ENCODE peak calls at places on chromosome 7, in four cellular contexts. I is IMR-90, T is H1, L is H9. E is an unnamed sample.

GRCh38 chr7:118153551-118154177 is 30.3 kb upstream of the LSM8 start:
- DNase-seq in T (no peak), I (peak), L (no peak), E (peak)

GRCh38 chr7:23228412-23228811 is 18.2 kb upstream of the GPNMB start:
- DNase-seq in L (no peak), T (no peak), I (no peak), E (no peak)

GRCh38 chr7:36188266-36188665 is 35.2 kb downstream of the EEPD1 start:
- DNase-seq in L (no peak), T (no peak), I (no peak), E (no peak)

GRCh38 chr7:32062150-32062549 is 8.1 kb downstream of the PDE1C start:
- DNase-seq in L (peak), T (peak), I (peak), E (peak)

GRCh38 chr7:102101111-102101551 is 185.5 kb upstream of the SH2B2 start:
- DNase-seq in I (no peak), T (peak), L (no peak), E (no peak)

GRCh38 chr7:19352271-19352670 is 207.1 kb upstream of the FERD3L start:
- DNase-seq in T (no peak), L (no peak), I (no peak), E (no peak)

GRCh38 chr7:96241834-96242233 is 80.1 kb downstream of the SLC25A13 start:
- DNase-seq in L (no peak), T (no peak), I (no peak), E (no peak)

GRCh38 chr7:33903770-33904679 is 1.3 kb upstream of the BMPER start:
- DNase-seq in L (peak), T (peak), I (peak), E (peak)

GRCh38 chr7:112452102-112452888 is 2.0 kb downstream of the IFRD1 start:
- DNase-seq in I (peak), T (peak), L (peak), E (peak)

GRCh38 chr7:2734761-2735571 is 47.0 kb downstream of the AMZ1 start:
- DNase-seq in L (no peak), I (no peak), T (no peak), E (peak)

GRCh38 chr7:95808396-95808795 is 36.0 kb downstream of the DYNC1I1 start:
- DNase-seq in I (no peak), T (no peak), L (no peak), E (no peak)

GRCh38 chr7:155490697-155491628 is 33.0 kb downstream of the EN2 start:
- DNase-seq in L (peak), I (no peak), T (peak), E (no peak)

GRCh38 chr7:100380180-100380579 is 6.9 kb downstream of the PILRA start:
- DNase-seq in I (no peak), T (no peak), L (no peak), E (no peak)

GRCh38 chr7:157700237-157701005 is 363.6 kb downstream of the DNAJB6 start:
- DNase-seq in I (no peak), L (no peak), T (no peak), E (no peak)

GRCh38 chr7:100506356-100506930 is 22.7 kb downstream of the NYAP1 start:
- DNase-seq in T (no peak), L (peak), I (no peak), E (no peak)

GRCh38 chr7:30988346-30989005 is 24.7 kb downstream of the GHRHR start:
- DNase-seq in T (peak), I (no peak), L (peak), E (no peak)

GRCh38 chr7:57362868-57363267 is 87.1 kb upstream of the ZNF716 start:
- DNase-seq in L (no peak), T (no peak), I (no peak), E (no peak)

GRCh38 chr7:142375710-142376313 is 118.0 kb upstream of the PRSS58 start:
- DNase-seq in T (peak), I (peak), L (peak), E (peak)

GRCh38 chr7:74722045-74722603 is 51.7 kb upstream of the NCF1 start:
- DNase-seq in L (no peak), T (no peak), I (no peak), E (no peak)
- H4K8ac ChIP-seq in L (no peak), T (no peak), I (no peak), E (no peak)

DNA sequence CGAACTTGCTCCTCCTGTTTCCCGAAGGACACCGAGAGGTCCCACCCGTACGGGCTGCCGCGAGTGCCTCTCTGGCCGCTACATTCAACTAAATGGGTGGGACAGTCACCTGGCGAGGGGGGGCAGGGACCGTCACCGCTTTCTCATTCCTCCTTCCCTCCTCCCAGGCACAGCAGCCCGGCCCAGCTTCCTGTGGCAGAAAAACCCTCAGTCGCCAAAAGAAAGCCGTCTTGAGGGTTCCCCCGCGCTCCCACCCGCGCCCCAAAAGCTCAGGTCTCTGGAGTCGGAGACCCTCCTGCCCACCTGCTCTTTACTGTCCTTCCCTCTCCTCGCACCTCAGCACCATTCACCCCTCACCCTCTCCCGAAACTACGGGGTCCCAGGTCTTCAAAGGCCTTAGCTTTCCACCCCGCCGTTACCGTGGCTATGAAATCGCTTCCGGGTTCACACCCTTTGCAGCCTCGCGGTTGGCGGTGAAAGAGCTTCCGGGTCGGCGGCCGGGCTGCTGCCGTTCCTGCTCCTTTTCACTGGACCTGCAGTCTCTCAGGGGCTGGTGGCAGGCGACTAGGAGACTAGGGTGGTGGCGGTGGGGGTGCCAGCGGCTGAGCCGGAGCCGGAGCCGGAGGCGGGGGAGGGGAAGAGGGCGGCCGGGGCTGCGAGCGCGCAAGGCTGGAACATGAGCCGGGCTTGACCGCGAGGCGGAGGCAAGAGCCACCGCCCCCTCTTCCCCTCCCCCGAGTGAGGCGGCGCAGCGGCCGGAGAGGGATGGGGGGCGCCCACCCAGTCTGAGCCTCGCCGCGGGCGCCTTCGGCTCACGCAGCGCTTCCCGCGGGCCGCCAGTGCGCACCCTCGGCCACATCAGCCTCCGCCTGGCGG is at the start of the genes ANKIB1 and KRIT1:
- DNase-seq in I (peak), T (peak), L (peak), E (peak)
- H4K91ac ChIP-seq in I (peak), T (peak), L (no peak), E (peak)

GRCh38 chr7:137937202-137937560 is 64.7 kb downstream of the CREB3L2 start:
- DNase-seq in T (no peak), I (peak), L (no peak), E (peak)
- H4K8ac ChIP-seq in T (no peak), I (no peak), L (no peak), E (peak)

DNA sequence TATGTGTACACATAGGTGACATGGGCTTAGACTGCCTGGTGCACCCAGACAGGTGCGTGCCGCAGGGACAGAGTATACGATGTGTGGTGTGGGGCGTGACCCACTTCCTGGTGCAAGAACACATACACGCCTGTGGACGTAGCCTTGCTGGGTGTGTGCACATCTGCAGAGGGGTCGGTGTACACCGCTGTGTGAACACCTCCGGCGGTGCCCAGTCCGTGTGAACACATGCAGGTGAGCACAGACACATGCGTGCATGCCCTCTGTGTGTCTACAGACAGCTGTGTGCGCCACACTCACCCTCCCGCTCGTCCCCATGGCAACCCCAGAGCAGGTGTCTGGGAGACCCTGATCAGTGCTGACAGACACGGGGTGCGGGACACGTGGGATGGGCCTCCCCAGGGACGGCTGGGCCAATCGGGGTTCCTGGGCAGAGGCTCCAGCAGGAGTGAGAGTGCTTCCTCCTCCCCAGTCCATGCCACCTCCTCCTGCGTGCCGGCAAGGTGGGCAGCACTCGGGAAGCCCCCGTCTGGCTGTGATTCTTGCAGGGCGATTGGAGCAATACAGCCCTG is 23.4 kb downstream of the ELFN1 start:
- DNase-seq in I (no peak), T (peak), L (peak), E (no peak)
- H4K91ac ChIP-seq in I (no peak), T (peak), L (no peak), E (no peak)

GRCh38 chr7:47474937-47475879 is 106.7 kb downstream of the TNS3 start:
- DNase-seq in L (peak), I (peak), T (no peak), E (peak)

GRCh38 chr7:47472444-47473157 is 109.3 kb downstream of the TNS3 start:
- DNase-seq in I (no peak), T (no peak), L (no peak), E (no peak)

GRCh38 chr7:47475880-47476227 is 106.1 kb downstream of the TNS3 start:
- DNase-seq in I (no peak), T (no peak), L (no peak), E (no peak)

GRCh38 chr7:47473499-47474210 is 108.3 kb downstream of the TNS3 start:
- DNase-seq in T (no peak), L (no peak), I (peak), E (no peak)

DNA sequence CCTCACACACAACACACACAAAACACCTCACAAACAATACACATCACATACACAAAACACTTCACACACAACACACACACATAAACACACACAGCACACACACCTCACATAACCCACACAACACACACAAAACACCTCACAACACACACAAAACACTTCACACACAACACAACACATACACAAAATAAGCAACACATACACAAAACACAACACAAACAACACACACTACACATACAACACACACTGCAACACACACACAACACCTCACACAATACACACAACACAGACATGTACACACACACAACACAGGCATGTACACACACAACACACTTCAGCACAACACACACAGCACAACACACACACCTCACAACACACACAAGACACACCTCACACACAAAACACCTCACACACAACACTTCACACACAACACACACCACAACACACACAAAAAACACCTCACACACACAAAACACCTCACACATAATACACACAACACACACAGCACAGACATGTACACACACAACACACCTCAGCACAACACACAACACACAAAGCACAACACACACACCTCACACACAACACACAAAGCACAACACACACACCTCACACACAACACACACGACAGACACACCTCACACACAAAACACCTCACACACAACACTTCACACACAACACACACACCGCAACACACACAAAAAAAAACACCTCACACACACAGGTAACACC is 107.5 kb downstream of the TNS3 start:
- DNase-seq in I (peak), T (no peak), L (no peak), E (peak)
- H4K8ac ChIP-seq in I (peak), T (no peak), L (peak), E (peak)

GRCh38 chr7:46259947-46260346 is 338.9 kb upstream of the IGFBP3 start:
- DNase-seq in I (no peak), L (no peak), T (no peak), E (peak)
- H4K91ac ChIP-seq in I (peak), L (no peak), T (no peak), E (no peak)

GRCh38 chr7:41700044-41700471 is 2.8 kb downstream of the INHBA start:
- DNase-seq in T (peak), I (peak), L (no peak), E (peak)

GRCh38 chr7:41701068-41701467 is 1.8 kb downstream of the INHBA start:
- DNase-seq in T (no peak), I (no peak), L (no peak), E (no peak)

GRCh38 chr7:41702635-41703371 is at the start of gene INHBA:
- DNase-seq in I (peak), L (no peak), T (no peak), E (peak)

GRCh38 chr7:41699532-41699931 is 3.4 kb downstream of the INHBA start:
- DNase-seq in T (peak), L (no peak), I (peak), E (peak)

DNA sequence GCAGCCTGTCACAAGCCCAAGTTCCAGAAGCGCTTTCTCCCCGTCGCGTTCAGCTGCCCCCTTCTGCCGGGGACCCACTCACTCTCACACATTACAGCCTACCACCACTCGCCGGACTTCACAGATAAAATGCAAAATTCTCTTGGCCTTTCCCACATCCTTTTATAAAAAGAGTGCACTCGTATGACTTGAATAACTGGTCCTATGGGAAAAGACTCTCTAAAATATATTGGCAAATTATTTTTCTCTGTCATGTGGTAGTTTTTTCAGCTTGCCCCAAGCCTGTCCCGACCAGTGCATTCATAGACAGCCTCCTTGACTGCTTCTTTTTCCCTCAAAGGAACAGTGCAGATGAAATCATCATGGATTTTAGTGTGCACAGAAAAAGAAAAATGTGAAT is 1.3 kb downstream of the INHBA start:
- DNase-seq in I (peak), L (no peak), T (no peak), E (peak)
- H4K8ac ChIP-seq in I (peak), L (no peak), T (no peak), E (peak)

DNA sequence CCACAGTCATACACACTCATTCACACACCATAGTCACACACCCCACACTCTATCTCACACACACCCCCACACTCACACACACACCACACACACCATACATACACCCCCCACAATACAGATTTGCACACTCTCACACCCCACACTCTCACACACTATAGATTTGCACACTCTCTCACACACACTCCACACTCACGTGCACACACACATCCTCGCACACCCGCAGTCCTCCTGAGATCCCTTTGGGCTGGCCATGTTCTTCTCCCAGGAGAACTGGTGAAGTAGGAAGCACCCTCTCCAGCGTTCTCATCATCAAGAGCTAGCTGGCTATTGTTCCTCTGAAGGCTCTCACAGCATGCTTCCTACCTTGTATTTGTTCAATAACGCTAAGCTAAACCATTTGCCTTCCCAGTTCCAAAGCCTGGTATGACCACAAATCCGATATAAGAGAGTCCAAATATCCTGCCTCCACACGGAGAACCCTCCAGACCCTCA is 86.2 kb downstream of the HECW1 start:
- DNase-seq in I (no peak), L (no peak), T (no peak), E (no peak)
- H4K91ac ChIP-seq in I (peak), L (no peak), T (peak), E (peak)

GRCh38 chr7:130273863-130274262 is 7.2 kb downstream of the CPA2 start:
- DNase-seq in L (no peak), T (no peak), I (peak), E (peak)
- H4K8ac ChIP-seq in L (no peak), T (no peak), I (no peak), E (no peak)

E was measured in mesenchymal stem cell.